ENCODE peak calls at places on chromosome 20, in ten cellular contexts. T is cardiac septum; C is activated naive CD4-positive, alpha-beta T cell treated with anti-CD3 and anti-CD28 coated beads, Interleukin-2, amount 10 ng/mL, durations not matched to agents 7 days and 5 days; L is effector memory CD8-positive, alpha-beta T cell; R is B cell; P is WTC11; U is mammary epithelial cell; Y is HEK293T; Z is SK-N-SH; D is frontal cortex. K is an unnamed sample.

GRCh38 chr20:3889489-3890409 is 562 bp downstream of the PANK2 start:
- DNase-seq in T (no peak), C (peak), L (no peak), R (peak), P (peak), U (peak), Y (no peak), Z (peak), D (no peak), K (peak)

GRCh38 chr20:47489448-47489872 is 12.2 kb upstream of the NCOA3 start:
- DNase-seq in T (no peak), C (peak), L (peak), R (peak), P (no peak), U (no peak), Y (no peak), Z (no peak), D (no peak), K (no peak)

GRCh38 chr20:3808141-3808479 is 12.0 kb downstream of the CDC25B start:
- DNase-seq in T (peak), C (no peak), L (no peak), R (no peak), P (no peak), U (peak), Y (no peak), Z (no peak), D (peak), K (peak)

GRCh38 chr20:63350597-63351379 is 10.4 kb downstream of the CHRNA4 start:
- DNase-seq in T (no peak), C (no peak), L (no peak), R (no peak), P (no peak), U (no peak), Y (no peak), Z (no peak), D (no peak), K (peak)

GRCh38 chr20:33408716-33409654 is 7.7 kb upstream of the CDK5RAP1 start:
- DNase-seq in T (no peak), C (no peak), L (peak), R (peak), P (no peak), U (no peak), Y (no peak), Z (no peak), D (no peak), K (no peak)

GRCh38 chr20:58046311-58046710 is 182.1 kb downstream of the ANKRD60 start:
- DNase-seq in T (no peak), C (no peak), L (no peak), R (no peak), P (no peak), U (no peak), Y (no peak), Z (no peak), D (no peak), K (no peak)

GRCh38 chr20:17807670-17808069 is 107.9 kb downstream of the BANF2 start:
- DNase-seq in T (no peak), C (no peak), L (no peak), R (no peak), P (no peak), U (no peak), Y (no peak), Z (no peak), D (no peak), K (no peak)

GRCh38 chr20:472889-473292 is 10.6 kb upstream of the TBC1D20 start:
- DNase-seq in T (no peak), C (no peak), L (no peak), R (no peak), P (no peak), U (no peak), Y (no peak), Z (no peak), D (no peak), K (no peak)

GRCh38 chr20:50152394-50153152 is 950 bp downstream of the PEDS1 start:
- DNase-seq in T (no peak), C (no peak), L (no peak), R (no peak), P (no peak), U (peak), Y (no peak), Z (no peak), D (no peak), K (no peak)

GRCh38 chr20:8124639-8125038 is 7.4 kb upstream of the PLCB1 start:
- DNase-seq in T (no peak), C (no peak), L (no peak), R (no peak), P (no peak), U (no peak), Y (no peak), Z (no peak), D (no peak), K (no peak)

GRCh38 chr20:39524371-39524911 is 562.3 kb downstream of the DHX35 start:
- DNase-seq in T (no peak), C (no peak), L (no peak), R (no peak), P (no peak), U (peak), Y (no peak), Z (peak), D (no peak), K (no peak)

GRCh38 chr20:55437778-55438417 is 567.4 kb downstream of the CBLN4 start:
- DNase-seq in T (no peak), C (no peak), L (no peak), R (no peak), P (no peak), U (no peak), Y (no peak), Z (peak), D (no peak), K (no peak)

GRCh38 chr20:33096921-33097320 is 17.5 kb downstream of the BPIFB4 start:
- DNase-seq in T (no peak), C (no peak), L (no peak), R (no peak), P (no peak), U (no peak), Y (no peak), Z (no peak), D (no peak), K (no peak)

GRCh38 chr20:61543931-61544745 is 292.1 kb downstream of the CDH4 start:
- DNase-seq in T (no peak), C (no peak), L (no peak), R (no peak), P (no peak), U (no peak), Y (no peak), Z (no peak), D (no peak), K (no peak)

GRCh38 chr20:50215101-50215500 is 24.5 kb downstream of the CEBPB start:
- DNase-seq in T (no peak), C (no peak), L (no peak), R (no peak), P (no peak), U (no peak), Y (no peak), Z (no peak), D (no peak), K (no peak)

GRCh38 chr20:2314759-2315439 is 19.1 kb downstream of the TGM3 start:
- DNase-seq in T (no peak), C (no peak), L (no peak), R (no peak), P (no peak), U (peak), Y (no peak), Z (peak), D (no peak), K (peak)

GRCh38 chr20:52104546-52105044 is 87.0 kb downstream of the ZFP64 start:
- DNase-seq in T (no peak), C (no peak), L (no peak), R (no peak), P (peak), U (no peak), Y (peak), Z (peak), D (peak), K (no peak)

GRCh38 chr20:59911041-59911440 is 22.4 kb downstream of the SYCP2 start:
- DNase-seq in T (no peak), C (no peak), L (no peak), R (no peak), P (no peak), U (no peak), Y (no peak), Z (no peak), D (no peak), K (no peak)

GRCh38 chr20:54268941-54269340 is 61.1 kb downstream of the PFDN4 start:
- DNase-seq in T (no peak), C (no peak), L (no peak), R (no peak), P (peak), U (no peak), Y (no peak), Z (no peak), D (no peak), K (no peak)

GRCh38 chr20:61849376-61849775 is 216.3 kb downstream of the TAF4 start:
- DNase-seq in T (no peak), C (no peak), L (no peak), R (no peak), P (no peak), U (no peak), Y (no peak), Z (no peak), D (no peak), K (peak)

GRCh38 chr20:45343445-45343866 is 4.8 kb downstream of the SDC4 start:
- DNase-seq in T (no peak), C (no peak), L (no peak), R (no peak), P (no peak), U (peak), Y (no peak), Z (no peak), D (no peak), K (peak)

GRCh38 chr20:10249822-10250221 is 31.2 kb downstream of the SNAP25 start:
- DNase-seq in T (no peak), C (no peak), L (no peak), R (no peak), P (no peak), U (no peak), Y (no peak), Z (no peak), D (no peak), K (no peak)

GRCh38 chr20:11849270-11849920 is 68.3 kb upstream of the BTBD3 start:
- DNase-seq in T (no peak), C (no peak), L (no peak), R (no peak), P (no peak), U (no peak), Y (peak), Z (no peak), D (no peak), K (no peak)

GRCh38 chr20:3405139-3405538 is 2.3 kb downstream of the DNAAF9 start:
- DNase-seq in T (no peak), C (no peak), L (no peak), R (no peak), P (no peak), U (peak), Y (no peak), Z (no peak), D (no peak), K (no peak)

GRCh38 chr20:36152266-36152665 is 2.3 kb upstream of the EPB41L1 start:
- DNase-seq in T (no peak), C (no peak), L (no peak), R (no peak), P (no peak), U (no peak), Y (no peak), Z (no peak), D (no peak), K (no peak)

GRCh38 chr20:38315290-38315966 is 11.5 kb downstream of the BPI start:
- DNase-seq in T (no peak), C (no peak), L (no peak), R (no peak), P (no peak), U (no peak), Y (no peak), Z (peak), D (no peak), K (no peak)

GRCh38 chr20:62668441-62669027 is 26.2 kb downstream of the SLCO4A1 start:
- DNase-seq in T (peak), C (peak), L (peak), R (peak), P (peak), U (peak), Y (peak), Z (peak), D (peak), K (peak)

GRCh38 chr20:36775826-36776225 is 2.3 kb upstream of the DSN1 start:
- DNase-seq in T (peak), C (no peak), L (no peak), R (no peak), P (no peak), U (no peak), Y (no peak), Z (peak), D (no peak), K (no peak)

GRCh38 chr20:13898012-13898612 is 92.3 kb downstream of the SEL1L2 start:
- DNase-seq in T (no peak), C (no peak), L (no peak), R (no peak), P (no peak), U (peak), Y (peak), Z (peak), D (no peak), K (no peak)

GRCh38 chr20:24064915-24065314 is 76.3 kb upstream of the GGTLC1 start:
- DNase-seq in T (no peak), C (no peak), L (no peak), R (no peak), P (no peak), U (no peak), Y (no peak), Z (no peak), D (no peak), K (no peak)

GRCh38 chr20:35200255-35200654 is 26.2 kb upstream of the MMP24 start:
- DNase-seq in T (no peak), C (no peak), L (no peak), R (no peak), P (no peak), U (peak), Y (no peak), Z (no peak), D (no peak), K (no peak)

GRCh38 chr20:48528346-48528745 is 299.5 kb downstream of the PREX1 start:
- DNase-seq in T (no peak), C (no peak), L (no peak), R (no peak), P (no peak), U (no peak), Y (no peak), Z (no peak), D (no peak), K (no peak)

GRCh38 chr20:835220-836045 is 1.9 kb downstream of the FAM110A start:
- DNase-seq in T (peak), C (no peak), L (no peak), R (no peak), P (no peak), U (no peak), Y (no peak), Z (no peak), D (no peak), K (no peak)

GRCh38 chr20:555933-556332 is 12.3 kb upstream of the CSNK2A1 start:
- DNase-seq in T (no peak), C (no peak), L (no peak), R (no peak), P (no peak), U (no peak), Y (peak), Z (peak), D (no peak), K (no peak)

GRCh38 chr20:46963196-46963529 is 68.5 kb downstream of the EYA2 start:
- DNase-seq in T (no peak), C (no peak), L (no peak), R (no peak), P (no peak), U (no peak), Y (no peak), Z (peak), D (no peak), K (no peak)

GRCh38 chr20:49990310-49990720 is 7.5 kb downstream of the SNAI1 start:
- DNase-seq in T (no peak), C (no peak), L (no peak), R (no peak), P (no peak), U (no peak), Y (no peak), Z (no peak), D (no peak), K (no peak)

GRCh38 chr20:38957915-38958485 is 4.1 kb upstream of the DHX35 start:
- DNase-seq in T (no peak), C (no peak), L (no peak), R (no peak), P (no peak), U (no peak), Y (no peak), Z (no peak), D (no peak), K (no peak)